ENCODE peak calls at places on chromosomes 4 and X, in seven cellular contexts. A is GM23338, M is cardiac muscle cell, W is mammary epithelial cell, S is upper lobe of left lung, P is upper lobe of right lung, N is choroid plexus epithelial cell. B is an unnamed sample.

GRCh38 chr4:165763640-165764039 is 109.4 kb upstream of the TLL1 start:
- DNase-seq in A (no peak), M (no peak), W (no peak), N (no peak), S (no peak), P (no peak), B (no peak)

GRCh38 chr4:143389543-143390195 is 53.0 kb downstream of the GAB1 start:
- DNase-seq in P (no peak), S (no peak), M (no peak), A (no peak), W (peak; percentile 44), N (peak; percentile 71), B (no peak)

GRCh38 chrX:87517571-87518141 is at the start of gene KLHL4:
- DNase-seq in W (peak; percentile 82), A (peak; percentile 80), M (peak; percentile 89), S (no peak), P (no peak), N (peak; percentile 97), B (peak; percentile 90)

GRCh38 chr4:147773261-147774184 is 41.6 kb downstream of the ARHGAP10 start:
- DNase-seq in W (peak; percentile 60), N (peak; percentile 72), P (no peak), S (no peak), A (no peak), M (no peak), B (no peak)

GRCh38 chr4:6275351-6275750 is 5.7 kb downstream of the WFS1 start:
- DNase-seq in P (no peak), M (no peak), S (no peak), N (no peak), A (no peak), W (no peak), B (no peak)

GRCh38 chrX:51742586-51742985 is 656 bp upstream of the GSPT2 start:
- DNase-seq in M (no peak), W (no peak), A (peak; percentile 47), S (no peak), P (no peak), N (no peak), B (peak; percentile 83)

GRCh38 chr4:52554606-52555355 is 104.3 kb downstream of the USP46 start:
- DNase-seq in N (no peak), W (no peak), P (no peak), S (no peak), A (no peak), M (no peak), B (no peak)

GRCh38 chr4:186807809-186808634 is 84.4 kb upstream of the FAT1 start:
- DNase-seq in S (no peak), A (no peak), M (no peak), W (no peak), N (no peak), P (no peak), B (no peak)

GRCh38 chrX:150692837-150693781 is at the start of gene MTMR1:
- DNase-seq in A (peak; percentile 29), P (peak; percentile 74), W (no peak), M (peak; percentile 55), S (peak; percentile 90), N (no peak), B (no peak)

GRCh38 chrX:9535101-9535500 is 70.2 kb downstream of the TBL1X start:
- DNase-seq in N (no peak), M (no peak), P (no peak), A (no peak), W (no peak), S (no peak), B (no peak)

GRCh38 chrX:28946846-28947245 is 359.6 kb downstream of the IL1RAPL1 start:
- DNase-seq in A (no peak), N (peak; percentile 11), S (no peak), P (no peak), W (no peak), M (no peak), B (no peak)

GRCh38 chr4:77721073-77721472 is 98.1 kb downstream of the CNOT6L start:
- DNase-seq in A (no peak), S (no peak), M (no peak), W (no peak), P (no peak), N (no peak), B (no peak)

GRCh38 chrX:135536883-135537282 is 16.4 kb downstream of the INTS6L start:
- DNase-seq in M (no peak), S (no peak), N (no peak), A (no peak), P (no peak), W (no peak), B (no peak)

GRCh38 chr4:6577409-6577808 is 2.4 kb downstream of the MAN2B2 start:
- DNase-seq in M (no peak), P (no peak), S (no peak), A (no peak), W (no peak), N (no peak), B (no peak)

GRCh38 chr4:18645356-18645755 is 623.8 kb upstream of the LCORL start:
- DNase-seq in A (peak; percentile 14), W (no peak), P (no peak), S (no peak), M (no peak), N (peak; percentile 1), B (no peak)

GRCh38 chr4:48467891-48468290 is 15.3 kb upstream of the SLC10A4 start:
- DNase-seq in M (no peak), N (no peak), W (no peak), S (no peak), P (no peak), A (no peak), B (no peak)

GRCh38 chr4:137043184-137043583 is 489.1 kb downstream of the PCDH18 start:
- DNase-seq in S (no peak), M (no peak), P (no peak), W (no peak), A (no peak), N (no peak), B (no peak)

GRCh38 chr4:63717384-63717783 is 691.9 kb downstream of the TECRL start:
- DNase-seq in M (peak; percentile 11), S (no peak), N (peak; percentile 5), W (no peak), P (no peak), A (peak; percentile 46), B (peak; percentile 18)

GRCh38 chr4:3701271-3702083 is 64.7 kb upstream of the ADRA2C start:
- DNase-seq in P (peak; percentile 55), W (no peak), M (no peak), N (no peak), A (peak; percentile 57), S (peak; percentile 75), B (no peak)

GRCh38 chr4:138045036-138045435 is 197.1 kb downstream of the SLC7A11 start:
- DNase-seq in M (no peak), A (no peak), W (no peak), N (no peak), P (no peak), S (no peak), B (no peak)

GRCh38 chr4:25859429-25860148 is 3.2 kb downstream of the SEL1L3 start:
- DNase-seq in M (no peak), A (no peak), W (no peak), P (no peak), S (no peak), N (no peak), B (no peak)
- H3K4me3 ChIP-seq in M (no peak overlapping the region), A (peak overlapping the region; percentile 91), W (no peak overlapping the region), P (no peak overlapping the region), S (no peak overlapping the region), N (no peak overlapping the region), B (no peak overlapping the region)

GRCh38 chr4:37241646-37242045 is 2.9 kb upstream of the NWD2 start:
- DNase-seq in P (no peak), W (no peak), A (no peak), S (no peak), M (no peak), N (no peak), B (no peak)

GRCh38 chr4:37232315-37232714 is 12.2 kb upstream of the NWD2 start:
- DNase-seq in W (no peak), A (no peak), S (no peak), N (no peak), M (no peak), P (no peak), B (no peak)

GRCh38 chr4:37236165-37236564 is 8.4 kb upstream of the NWD2 start:
- DNase-seq in A (no peak), S (no peak), W (peak; percentile 5), N (no peak), P (no peak), M (no peak), B (no peak)
- H3K4me3 ChIP-seq in A (no peak overlapping the region), S (no peak overlapping the region), W (no peak overlapping the region), N (no peak overlapping the region), P (no peak overlapping the region), M (no peak overlapping the region), B (no peak overlapping the region)

GRCh38 chrX:18672008-18672407 is at the start of gene RS1:
- DNase-seq in A (no peak), M (no peak), N (no peak), W (no peak), P (no peak), S (no peak), B (no peak)
- H3K4me3 ChIP-seq in A (no peak within 1 kb of the TSS), M (no peak within 1 kb of the TSS), N (no peak within 1 kb of the TSS), W (no peak within 1 kb of the TSS), P (no peak within 1 kb of the TSS), S (no peak within 1 kb of the TSS), B (no peak within 1 kb of the TSS)

GRCh38 chr4:1815096-1815996 is 22.3 kb downstream of the FGFR3 start:
- DNase-seq in W (no peak), P (no peak), A (no peak), N (no peak), S (peak; percentile 72), M (no peak), B (no peak)
- H3K4me3 ChIP-seq in W (no peak overlapping the region), P (no peak overlapping the region), A (no peak overlapping the region), N (no peak overlapping the region), S (no peak overlapping the region), M (no peak overlapping the region), B (no peak overlapping the region)

GRCh38 chrX:65677954-65678469 is 10.6 kb downstream of the MSN start:
- DNase-seq in W (peak; percentile 79), A (no peak), S (no peak), M (no peak), N (peak; percentile 79), P (no peak), B (no peak)

GRCh38 chrX:65671966-65672365 is 4.5 kb downstream of the MSN start:
- DNase-seq in N (peak; percentile 35), W (no peak), A (no peak), P (no peak), S (no peak), M (no peak), B (no peak)

GRCh38 chrX:65673857-65674350 is 6.5 kb downstream of the MSN start:
- DNase-seq in S (no peak), N (no peak), P (no peak), W (no peak), M (no peak), A (no peak), B (no peak)

GRCh38 chrX:65671286-65671685 is 3.8 kb downstream of the MSN start:
- DNase-seq in M (no peak), A (no peak), W (no peak), N (no peak), P (no peak), S (no peak), B (no peak)

GRCh38 chrX:65674351-65674893 is 7.0 kb downstream of the MSN start:
- DNase-seq in M (peak; percentile 29), S (no peak), N (no peak), W (peak; percentile 29), A (no peak), P (no peak), B (no peak)
- H3K4me3 ChIP-seq in M (no peak overlapping the region), S (no peak overlapping the region), N (no peak overlapping the region), W (no peak overlapping the region), A (no peak overlapping the region), P (peak overlapping the region; percentile 14), B (no peak overlapping the region)

GRCh38 chr4:153676491-153676890 is 7.6 kb upstream of the TLR2 start:
- DNase-seq in S (no peak), P (no peak), A (no peak), N (peak; percentile 53), M (no peak), W (peak; percentile 81), B (no peak)
- H3K4me3 ChIP-seq in S (no peak overlapping the region), P (no peak overlapping the region), A (no peak overlapping the region), N (no peak overlapping the region), M (no peak overlapping the region), W (no peak overlapping the region), B (no peak overlapping the region)